ENCODE peak calls at places on chromosomes 7 and 10, in ten cellular contexts. M, C, R, U, Q, J, T, X, W and F are unnamed samples.

GRCh38 chr10:110802551-110803238 is 69.0 kb upstream of the PDCD4 start:
- DNase-seq in M (peak), C (peak), R (peak), U (peak), Q (no peak), J (no peak), T (peak), X (no peak), W (no peak), F (no peak)

GRCh38 chr7:48180981-48181380 is 9.7 kb downstream of the ABCA13 start:
- DNase-seq in M (no peak), C (no peak), R (no peak), U (no peak), Q (no peak), J (no peak), T (no peak), X (no peak), W (no peak), F (no peak)

GRCh38 chr10:3095373-3096139 is 28.2 kb downstream of the PFKP start:
- DNase-seq in M (no peak), C (peak), R (no peak), U (peak), Q (no peak), J (no peak), T (no peak), X (no peak), W (peak), F (peak)

GRCh38 chr10:70364001-70364771 is 18.2 kb downstream of the LRRC20 start:
- DNase-seq in M (peak), C (peak), R (peak), U (peak), Q (peak), J (peak), T (peak), X (peak), W (peak), F (peak)

GRCh38 chr10:45505336-45505735 is 131.3 kb downstream of the ALOX5 start:
- DNase-seq in M (no peak), C (no peak), R (no peak), U (no peak), Q (no peak), J (no peak), T (no peak), X (peak), W (no peak), F (no peak)

GRCh38 chr7:119983468-119983867 is 289.5 kb upstream of the KCND2 start:
- DNase-seq in M (no peak), C (no peak), R (no peak), U (no peak), Q (no peak), J (no peak), T (no peak), X (no peak), W (no peak), F (no peak)

GRCh38 chr7:83941300-83941699 is 253.3 kb downstream of the SEMA3A start:
- DNase-seq in M (no peak), C (no peak), R (no peak), U (no peak), Q (no peak), J (no peak), T (no peak), X (no peak), W (no peak), F (no peak)

GRCh38 chr10:102814873-102815661 is 22.1 kb downstream of the CYP17A1 start:
- DNase-seq in M (peak), C (peak), R (peak), U (peak), Q (peak), J (no peak), T (peak), X (peak), W (peak), F (no peak)

GRCh38 chr10:101236376-101237079 is 7.3 kb upstream of the LBX1 start:
- DNase-seq in M (no peak), C (no peak), R (no peak), U (no peak), Q (peak), J (no peak), T (no peak), X (no peak), W (no peak), F (no peak)
- TF ChIP-seq POLR2AphosphoS5 in M (no peak), C (no peak), R (no peak), U (no peak), Q (no peak), J (no peak), T (no peak), X (no peak), W (no peak), F (no peak)

GRCh38 chr10:97659589-97659988 is 19.1 kb downstream of the PI4K2A start:
- DNase-seq in M (no peak), C (no peak), R (no peak), U (no peak), Q (no peak), J (no peak), T (no peak), X (peak), W (no peak), F (no peak)

GRCh38 chr10:97651773-97652172 is 11.3 kb downstream of the PI4K2A start:
- DNase-seq in M (no peak), C (no peak), R (no peak), U (no peak), Q (no peak), J (no peak), T (no peak), X (no peak), W (no peak), F (no peak)

DNA sequence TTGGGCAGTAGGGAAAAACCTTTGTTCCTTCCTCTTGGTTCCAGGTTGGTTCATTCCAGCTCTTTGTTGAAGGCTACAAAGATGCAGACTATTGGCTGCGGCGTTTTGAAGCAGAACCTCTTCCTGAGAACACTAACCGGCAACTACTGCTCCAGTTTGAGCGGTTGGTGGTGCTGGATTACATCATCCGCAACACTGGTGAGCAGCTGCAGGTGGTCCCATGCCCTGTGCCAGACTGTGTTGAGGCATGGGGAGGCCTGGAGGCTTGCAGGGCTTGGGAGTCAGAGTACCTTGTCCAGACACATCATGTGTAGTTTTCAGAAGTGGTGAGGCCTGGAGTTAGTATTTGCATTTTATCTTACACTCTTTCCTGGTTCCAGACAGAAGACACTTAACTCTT is 16.3 kb downstream of the PI4K2A start:
- DNase-seq in M (no peak), C (no peak), R (no peak), U (no peak), Q (no peak), J (no peak), T (no peak), X (no peak), W (no peak), F (no peak)
- TF ChIP-seq POLR2AphosphoS5 in M (no peak), C (no peak), R (no peak), U (no peak), Q (no peak), J (no peak), T (no peak), X (no peak), W (no peak), F (no peak)

DNA sequence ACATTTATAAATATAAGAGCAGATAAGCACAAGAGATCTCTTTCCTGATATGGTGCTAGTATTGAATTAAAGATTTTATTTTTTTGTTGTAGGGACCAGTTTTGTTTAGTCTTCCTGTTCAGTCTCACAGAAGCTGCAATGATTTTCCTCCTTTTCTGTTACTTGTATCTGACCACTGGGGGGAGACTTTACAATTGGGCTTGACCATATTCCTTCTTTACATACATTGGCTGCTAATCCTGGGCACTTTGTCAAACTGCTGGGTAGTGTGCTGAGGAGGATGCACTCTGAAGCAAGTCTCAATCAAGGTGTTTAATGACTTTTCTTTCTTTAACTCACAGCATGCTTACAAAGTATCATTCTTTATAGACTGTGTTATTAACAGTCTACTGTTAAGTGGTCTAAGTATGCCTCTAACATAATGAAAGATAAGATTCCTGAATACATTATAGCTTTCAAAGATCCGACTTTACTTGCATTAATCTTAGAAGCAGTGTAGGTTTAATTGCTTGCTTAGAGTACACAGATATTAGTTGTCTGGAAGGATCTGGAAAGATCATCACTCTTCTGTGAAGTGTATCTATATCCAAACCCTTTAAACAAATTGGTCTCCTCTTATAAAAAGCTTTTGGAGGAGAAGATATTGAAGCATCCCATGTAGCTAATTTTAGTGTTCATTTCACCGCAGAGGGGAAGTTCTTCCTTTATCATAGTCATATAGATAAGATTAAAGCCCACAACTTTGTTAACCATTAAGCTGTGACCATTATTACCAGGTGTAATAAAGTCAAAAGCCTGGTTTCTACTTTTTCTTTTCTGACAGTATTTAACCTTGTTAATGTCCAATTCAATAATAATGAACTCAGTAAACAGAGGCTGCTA is 3.2 kb downstream of the PALS2 start:
- DNase-seq in M (peak), C (peak), R (no peak), U (no peak), Q (peak), J (no peak), T (no peak), X (peak), W (peak), F (no peak)
- TF ChIP-seq POLR2AphosphoS5 in M (no peak), C (no peak), R (no peak), U (no peak), Q (no peak), J (no peak), T (no peak), X (no peak), W (no peak), F (no peak)

GRCh38 chr7:14375998-14376397 is 386.5 kb upstream of the ETV1 start:
- DNase-seq in M (no peak), C (no peak), R (no peak), U (no peak), Q (no peak), J (no peak), T (no peak), X (no peak), W (no peak), F (no peak)
- TF ChIP-seq POLR2AphosphoS5 in M (no peak), C (no peak), R (no peak), U (no peak), Q (no peak), J (no peak), T (no peak), X (no peak), W (no peak), F (no peak)

GRCh38 chr7:70243443-70243842 is 645.2 kb downstream of the AUTS2 start:
- DNase-seq in M (no peak), C (no peak), R (no peak), U (no peak), Q (no peak), J (no peak), T (no peak), X (no peak), W (no peak), F (no peak)
- TF ChIP-seq POLR2AphosphoS5 in M (no peak), C (no peak), R (no peak), U (no peak), Q (no peak), J (no peak), T (no peak), X (no peak), W (no peak), F (no peak)

GRCh38 chr10:104328916-104329710 is 9.2 kb downstream of the ITPRIP start:
- DNase-seq in M (no peak), C (peak), R (peak), U (no peak), Q (peak), J (peak), T (peak), X (no peak), W (peak), F (no peak)

GRCh38 chr10:104328636-104328915 is 9.7 kb downstream of the ITPRIP start:
- DNase-seq in M (no peak), C (no peak), R (no peak), U (no peak), Q (no peak), J (no peak), T (no peak), X (no peak), W (no peak), F (no peak)

GRCh38 chr10:104329754-104330153 is 8.5 kb downstream of the ITPRIP start:
- DNase-seq in M (no peak), C (no peak), R (peak), U (no peak), Q (no peak), J (peak), T (no peak), X (no peak), W (no peak), F (no peak)

GRCh38 chr10:104331208-104331838 is 6.9 kb downstream of the ITPRIP start:
- DNase-seq in M (peak), C (peak), R (peak), U (peak), Q (peak), J (peak), T (no peak), X (no peak), W (no peak), F (no peak)

DNA sequence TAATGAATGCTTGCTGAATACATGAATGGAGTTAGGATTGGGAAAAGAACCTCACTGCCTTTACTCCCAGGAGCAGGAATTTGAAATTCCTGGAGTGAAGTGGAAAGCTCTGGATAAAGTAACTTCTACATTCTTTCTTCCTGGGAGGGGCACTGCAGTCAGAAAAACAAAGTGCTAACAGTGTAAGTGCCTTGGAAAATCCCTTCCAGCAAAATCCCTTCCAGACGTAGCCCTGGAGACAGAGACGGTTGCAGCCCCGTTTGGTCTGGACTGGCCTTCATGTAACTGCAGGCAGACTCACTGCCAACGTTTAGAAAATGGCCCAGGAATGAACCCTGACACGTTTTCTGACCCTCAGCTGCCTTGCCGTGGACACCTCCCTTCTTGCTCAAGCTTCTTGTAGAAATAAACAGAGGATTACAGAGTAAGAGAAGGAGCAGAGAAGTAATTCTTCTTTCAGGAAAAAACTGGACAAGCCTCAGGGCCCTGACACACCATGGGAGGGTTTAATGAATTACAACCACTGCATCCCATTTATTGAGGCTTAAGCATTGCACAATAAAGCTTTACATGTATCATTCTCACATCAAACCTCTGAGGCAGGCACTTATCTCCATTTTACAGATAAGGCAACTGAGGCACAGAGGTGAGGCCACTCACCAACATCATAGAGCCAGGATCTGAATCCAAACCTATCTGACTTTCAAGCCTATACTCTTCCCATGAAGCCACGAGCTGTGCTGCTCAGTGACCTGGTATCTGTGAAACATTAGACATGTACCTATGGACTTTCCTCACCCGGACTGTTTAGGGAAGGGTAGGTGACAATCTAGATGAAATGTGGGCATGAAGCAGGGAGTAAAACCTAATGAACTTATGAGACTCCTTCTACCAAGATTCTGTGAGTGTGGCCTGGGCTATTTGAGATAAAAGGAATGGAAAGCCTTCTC is 7.8 kb downstream of the ITPRIP start:
- DNase-seq in M (no peak), C (peak), R (peak), U (peak), Q (no peak), J (peak), T (peak), X (no peak), W (no peak), F (no peak)
- TF ChIP-seq POLR2AphosphoS5 in M (peak), C (no peak), R (no peak), U (peak), Q (no peak), J (peak), T (peak), X (no peak), W (no peak), F (no peak)